ENCODE peak calls at places on chromosome 19, in ten cellular contexts. B, O, U, Z, V, S, P, K, E and A are unnamed samples.

GRCh38 chr19:53789708-53790678 is 34.1 kb downstream of the NLRP12 start:
- DNase-seq in B (no peak), O (no peak), U (no peak), Z (no peak), V (no peak), S (no peak), P (no peak), K (no peak), E (no peak), A (no peak)

GRCh38 chr19:49309087-49309486 is 15.9 kb downstream of the SLC6A16 start:
- DNase-seq in B (no peak), O (no peak), U (no peak), Z (no peak), V (no peak), S (no peak), P (no peak), K (no peak), E (no peak), A (no peak)

GRCh38 chr19:49679832-49680472 is 2.9 kb downstream of the PRMT1 start:
- DNase-seq in B (no peak), O (no peak), U (no peak), Z (no peak), V (no peak), S (no peak), P (no peak), K (no peak), E (no peak), A (no peak)

GRCh38 chr19:12090807-12091206 is 26.3 kb downstream of the ZNF844 start:
- DNase-seq in B (peak), O (peak), U (peak), Z (peak), V (peak), S (peak), P (peak), K (peak), E (peak), A (no peak)

GRCh38 chr19:49231804-49232203 is 74.2 kb downstream of the TRPM4 start:
- DNase-seq in B (no peak), O (no peak), U (no peak), Z (no peak), V (no peak), S (peak), P (no peak), K (no peak), E (no peak), A (no peak)

GRCh38 chr19:16301999-16302694 is 22.5 kb upstream of the KLF2 start:
- DNase-seq in B (peak), O (no peak), U (peak), Z (no peak), V (peak), S (no peak), P (peak), K (no peak), E (peak), A (peak)

GRCh38 chr19:15466851-15467733 is 2.7 kb upstream of the RASAL3 start:
- DNase-seq in B (no peak), O (no peak), U (peak), Z (no peak), V (no peak), S (no peak), P (no peak), K (peak), E (peak), A (no peak)

GRCh38 chr19:56087647-56088346 is 33.3 kb downstream of the ZNF787 start:
- DNase-seq in B (no peak), O (no peak), U (no peak), Z (no peak), V (no peak), S (no peak), P (no peak), K (no peak), E (no peak), A (no peak)

GRCh38 chr19:48509467-48510194 is 2.0 kb downstream of the LMTK3 start:
- DNase-seq in B (no peak), O (no peak), U (no peak), Z (no peak), V (no peak), S (no peak), P (no peak), K (no peak), E (no peak), A (no peak)

GRCh38 chr19:45175663-45176345 is 2.2 kb downstream of the TRAPPC6A start:
- DNase-seq in B (no peak), O (no peak), U (peak), Z (no peak), V (no peak), S (no peak), P (no peak), K (no peak), E (no peak), A (no peak)

GRCh38 chr19:48751835-48752510 is 468 bp downstream of the FUT1 start:
- DNase-seq in B (no peak), O (no peak), U (peak), Z (no peak), V (no peak), S (no peak), P (no peak), K (no peak), E (no peak), A (no peak)

GRCh38 chr19:35437152-35437951 is 10.7 kb upstream of the FFAR2 start:
- DNase-seq in B (no peak), O (no peak), U (no peak), Z (no peak), V (no peak), S (no peak), P (peak), K (no peak), E (no peak), A (no peak)

GRCh38 chr19:44968670-44969069 is 13.5 kb downstream of the CLPTM1 start:
- DNase-seq in B (no peak), O (no peak), U (no peak), Z (no peak), V (no peak), S (no peak), P (no peak), K (no peak), E (no peak), A (no peak)

GRCh38 chr19:14156122-14156521 is 19.7 kb upstream of the ASF1B start:
- DNase-seq in B (no peak), O (no peak), U (no peak), Z (no peak), V (no peak), S (no peak), P (no peak), K (no peak), E (no peak), A (no peak)

GRCh38 chr19:19654441-19654840 is 9.0 kb downstream of the ATP13A1 start:
- DNase-seq in B (no peak), O (no peak), U (no peak), Z (no peak), V (no peak), S (no peak), P (no peak), K (no peak), E (no peak), A (no peak)

GRCh38 chr19:6084821-6085220 is 25.5 kb downstream of the RFX2 start:
- DNase-seq in B (no peak), O (no peak), U (no peak), Z (no peak), V (no peak), S (no peak), P (no peak), K (no peak), E (no peak), A (no peak)

GRCh38 chr19:32580353-32580900 is 563 bp upstream of the PDCD5 start:
- DNase-seq in B (no peak), O (no peak), U (no peak), Z (no peak), V (no peak), S (no peak), P (no peak), K (no peak), E (no peak), A (no peak)

GRCh38 chr19:17753976-17754375 is 2.7 kb downstream of the FCHO1 start:
- DNase-seq in B (peak), O (peak), U (no peak), Z (no peak), V (no peak), S (no peak), P (no peak), K (no peak), E (no peak), A (no peak)

GRCh38 chr19:28736528-28736927 is 476.4 kb downstream of the UQCRFS1 start:
- DNase-seq in B (no peak), O (no peak), U (no peak), Z (no peak), V (no peak), S (no peak), P (peak), K (no peak), E (no peak), A (no peak)

GRCh38 chr19:1220452-1221037 is 15.0 kb downstream of the STK11 start:
- DNase-seq in B (no peak), O (no peak), U (no peak), Z (no peak), V (no peak), S (no peak), P (no peak), K (no peak), E (no peak), A (no peak)
- TF ChIP-seq CTCF in B (no peak), O (no peak), U (no peak), Z (no peak), V (no peak), S (no peak), P (no peak), K (no peak), E (peak), A (no peak)

DNA sequence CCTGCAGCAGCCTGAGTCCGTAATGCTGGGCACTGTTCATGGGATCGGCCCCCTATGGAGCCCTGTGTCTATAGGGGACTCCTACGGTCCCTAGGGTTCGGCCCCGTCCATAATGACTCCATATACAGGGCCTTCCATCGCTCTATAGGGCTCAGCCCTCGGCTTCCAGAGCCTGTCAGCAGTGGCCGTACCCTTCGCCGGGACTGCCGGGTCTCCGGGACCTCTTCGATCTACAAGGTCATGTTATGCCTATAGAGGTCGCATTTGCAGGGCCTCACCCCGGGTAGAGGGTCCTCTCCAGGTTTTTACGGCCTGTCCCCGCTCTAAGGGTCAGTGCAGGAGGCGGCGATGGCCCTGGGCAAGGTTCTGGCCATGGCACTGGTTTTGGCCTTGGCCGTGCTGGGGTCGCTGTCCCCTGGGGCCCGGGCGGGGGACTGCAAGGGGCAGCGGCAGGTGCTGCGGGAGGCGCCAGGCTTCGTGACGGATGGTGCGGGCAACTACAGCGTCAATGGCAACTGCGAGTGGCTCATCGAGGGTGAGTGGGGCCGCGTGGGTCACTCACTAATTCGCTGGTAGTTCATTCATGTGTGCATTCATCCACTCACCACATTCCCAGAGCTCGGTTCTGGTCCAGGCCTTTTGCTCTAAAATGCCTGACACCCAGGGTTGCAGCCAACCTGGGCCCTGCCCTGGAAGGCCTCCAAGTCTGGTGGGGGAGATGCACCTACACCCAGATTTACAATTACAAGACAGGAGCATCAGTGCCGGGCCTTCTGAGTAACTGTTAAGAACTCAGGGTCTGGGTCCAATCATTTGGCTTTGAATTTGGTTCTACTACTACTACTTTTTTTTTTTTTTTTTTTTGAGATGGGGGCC is 699 bp downstream of the MEGF8 start:
- DNase-seq in B (peak), O (peak), U (no peak), Z (no peak), V (peak), S (peak), P (no peak), K (no peak), E (no peak), A (peak)
- TF ChIP-seq CTCF in B (no peak), O (peak), U (peak), Z (no peak), V (peak), S (peak), P (no peak), K (no peak), E (no peak), A (peak)

GRCh38 chr19:10828981-10829821 is 6.8 kb downstream of the TMED1 start:
- DNase-seq in B (peak), O (no peak), U (no peak), Z (no peak), V (no peak), S (no peak), P (no peak), K (no peak), E (no peak), A (no peak)
- TF ChIP-seq CTCF in B (no peak), O (peak), U (no peak), Z (no peak), V (no peak), S (peak), P (no peak), K (no peak), E (no peak), A (no peak)

DNA sequence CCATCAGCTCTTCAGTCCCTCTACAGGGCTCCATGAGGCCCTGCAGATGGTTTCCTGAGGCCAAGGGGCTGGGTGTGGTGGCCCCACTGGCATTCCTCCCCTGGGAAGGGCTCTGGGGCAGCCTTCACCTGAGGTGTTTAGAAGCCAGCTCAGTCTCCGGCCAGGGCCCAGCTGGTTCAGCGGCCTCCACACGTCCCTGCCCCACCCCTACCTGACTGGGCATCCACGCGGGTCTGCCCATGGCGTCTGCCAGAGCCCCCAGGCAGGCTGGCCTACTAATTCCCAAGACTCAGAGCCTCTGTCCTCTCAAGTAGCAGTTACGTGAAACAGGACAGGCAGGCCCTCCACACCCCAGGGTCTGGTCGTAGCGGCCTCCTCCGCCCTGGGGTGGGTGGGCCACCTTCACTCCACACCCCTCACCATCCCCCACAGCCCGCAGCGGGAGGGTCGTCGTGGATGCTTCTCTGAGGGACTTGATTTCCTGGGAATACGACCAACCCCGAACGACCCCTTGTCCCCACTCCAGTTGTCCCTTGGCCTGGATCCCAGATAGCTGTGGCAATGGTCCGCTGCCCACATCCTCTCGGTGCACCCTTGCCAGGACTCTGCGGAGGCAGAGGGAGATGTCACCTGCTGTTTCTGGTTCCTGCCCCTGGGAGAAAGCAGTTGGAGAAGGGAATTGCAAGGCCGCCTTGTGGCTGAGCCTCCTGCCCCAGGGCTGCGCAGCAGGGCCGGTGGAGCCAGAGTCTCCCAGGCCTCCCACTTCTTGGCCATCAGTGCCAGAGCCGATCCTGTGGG is 24.3 kb downstream of the CAPN12 start:
- DNase-seq in B (no peak), O (no peak), U (no peak), Z (no peak), V (no peak), S (no peak), P (no peak), K (no peak), E (peak), A (peak)
- TF ChIP-seq CTCF in B (no peak), O (no peak), U (no peak), Z (no peak), V (peak), S (no peak), P (no peak), K (no peak), E (no peak), A (no peak)

DNA sequence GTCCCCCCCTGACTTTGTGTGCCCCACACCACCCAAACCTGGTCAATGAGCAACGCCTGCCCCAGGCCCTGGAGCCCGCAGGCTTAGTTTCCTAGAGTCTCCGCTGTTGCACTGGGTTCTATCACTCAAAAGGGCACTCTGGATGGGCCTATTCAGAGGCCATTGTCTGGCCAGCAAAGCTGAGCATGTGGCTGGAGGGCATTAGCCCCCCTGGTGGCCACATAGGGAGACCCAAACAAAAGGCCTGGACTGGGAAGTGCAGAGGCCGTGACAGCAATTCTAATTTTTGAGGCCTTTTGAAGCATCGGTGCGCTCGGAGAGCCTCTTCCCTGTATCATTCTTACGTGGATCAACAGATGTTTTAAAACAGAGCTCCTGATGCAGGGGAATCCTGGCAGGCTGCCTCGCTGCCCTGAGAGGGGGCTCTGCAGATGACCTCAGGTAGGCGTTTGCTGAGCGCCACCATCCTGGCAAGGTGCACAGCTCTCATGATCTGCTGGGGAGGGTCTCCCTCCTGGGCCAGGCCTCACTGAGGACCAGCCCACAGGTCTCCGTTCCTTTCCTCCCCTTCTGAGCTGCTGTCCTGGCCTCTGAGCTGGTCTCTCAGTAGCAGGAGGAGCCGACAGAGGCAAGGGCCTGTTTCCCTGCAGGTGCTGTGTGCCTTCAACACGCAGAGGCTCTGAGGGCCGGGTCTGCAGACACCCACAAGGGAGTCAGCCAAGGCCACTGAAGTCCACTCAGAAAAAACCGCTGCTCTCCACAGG is 190.5 kb downstream of the URI1 start:
- DNase-seq in B (no peak), O (peak), U (no peak), Z (no peak), V (no peak), S (no peak), P (no peak), K (no peak), E (no peak), A (no peak)
- TF ChIP-seq CTCF in B (no peak), O (no peak), U (no peak), Z (no peak), V (no peak), S (no peak), P (no peak), K (no peak), E (no peak), A (no peak)